ENCODE peak calls at places on chromosomes 6 and 20, in nine cellular contexts. One of them, this sample, is unnamed.

GRCh38 chr20:48745330-48745729 is 82.5 kb downstream of the PREX1 start:
- DNase-seq in mucosa of gallbladder: no peak
- DNase-seq in hippocampal formation: no peak
- DNase-seq in GM23338: no peak
- DNase-seq in NCI-H748 treated with DMSO at 0.1 percent for 48 hours: no peak
- DNase-seq in ureter: no peak
- DNase-seq in left colon: no peak
- DNase-seq in NCI-H1105 treated with DMSO at 0.1 percent for 48 hours: no peak
- DNase-seq in neural crest cell: no peak
- DNase-seq in this sample: no peak

GRCh38 chr6:8539446-8539845 is 104.1 kb upstream of the SLC35B3 start:
- DNase-seq in mucosa of gallbladder: no peak
- DNase-seq in hippocampal formation: no peak
- DNase-seq in GM23338: peak; percentile 34
- DNase-seq in NCI-H748 treated with DMSO at 0.1 percent for 48 hours: peak; percentile 84
- DNase-seq in ureter: no peak
- DNase-seq in left colon: no peak
- DNase-seq in NCI-H1105 treated with DMSO at 0.1 percent for 48 hours: peak; percentile 38
- DNase-seq in neural crest cell: no peak
- DNase-seq in this sample: no peak

GRCh38 chr20:3251806-3252205 is 12.8 kb upstream of the SLC4A11 start:
- DNase-seq in mucosa of gallbladder: no peak
- DNase-seq in hippocampal formation: peak; percentile 25
- DNase-seq in GM23338: no peak
- DNase-seq in NCI-H748 treated with DMSO at 0.1 percent for 48 hours: no peak
- DNase-seq in ureter: no peak
- DNase-seq in left colon: no peak
- DNase-seq in NCI-H1105 treated with DMSO at 0.1 percent for 48 hours: no peak
- DNase-seq in neural crest cell: no peak
- DNase-seq in this sample: no peak

GRCh38 chr20:37295001-37295400 is 5.5 kb downstream of the MANBAL start:
- DNase-seq in mucosa of gallbladder: no peak
- DNase-seq in hippocampal formation: no peak
- DNase-seq in GM23338: no peak
- DNase-seq in NCI-H748 treated with DMSO at 0.1 percent for 48 hours: no peak
- DNase-seq in ureter: no peak
- DNase-seq in left colon: no peak
- DNase-seq in NCI-H1105 treated with DMSO at 0.1 percent for 48 hours: no peak
- DNase-seq in neural crest cell: no peak
- DNase-seq in this sample: no peak

GRCh38 chr20:38748863-38749153 is 548 bp downstream of the ACTR5 start:
- DNase-seq in mucosa of gallbladder: peak; percentile 23
- DNase-seq in hippocampal formation: no peak
- DNase-seq in GM23338: no peak
- DNase-seq in NCI-H748 treated with DMSO at 0.1 percent for 48 hours: peak; percentile 32
- DNase-seq in ureter: peak; percentile 60
- DNase-seq in left colon: no peak
- DNase-seq in NCI-H1105 treated with DMSO at 0.1 percent for 48 hours: peak; percentile 60
- DNase-seq in neural crest cell: no peak
- DNase-seq in this sample: no peak

GRCh38 chr6:80282913-80283554 is 176.6 kb downstream of the BCKDHB start:
- DNase-seq in mucosa of gallbladder: no peak
- DNase-seq in hippocampal formation: no peak
- DNase-seq in GM23338: no peak
- DNase-seq in NCI-H748 treated with DMSO at 0.1 percent for 48 hours: no peak
- DNase-seq in ureter: no peak
- DNase-seq in left colon: no peak
- DNase-seq in NCI-H1105 treated with DMSO at 0.1 percent for 48 hours: no peak
- DNase-seq in neural crest cell: no peak
- DNase-seq in this sample: no peak

GRCh38 chr6:28896505-28897392 is 27.0 kb downstream of the TRIM27 start:
- DNase-seq in mucosa of gallbladder: peak; percentile 55
- DNase-seq in hippocampal formation: peak; percentile 38
- DNase-seq in GM23338: peak; percentile 78
- DNase-seq in NCI-H748 treated with DMSO at 0.1 percent for 48 hours: peak; percentile 92
- DNase-seq in ureter: peak; percentile 68
- DNase-seq in left colon: peak; percentile 62
- DNase-seq in NCI-H1105 treated with DMSO at 0.1 percent for 48 hours: peak; percentile 75
- DNase-seq in neural crest cell: peak; percentile 55
- DNase-seq in this sample: peak; percentile 67

GRCh38 chr6:33967966-33968724 is 164.3 kb upstream of the MLN start:
- DNase-seq in mucosa of gallbladder: no peak
- DNase-seq in hippocampal formation: no peak
- DNase-seq in GM23338: peak; percentile 82
- DNase-seq in NCI-H748 treated with DMSO at 0.1 percent for 48 hours: peak; percentile 14
- DNase-seq in ureter: no peak
- DNase-seq in left colon: peak; percentile 39
- DNase-seq in NCI-H1105 treated with DMSO at 0.1 percent for 48 hours: no peak
- DNase-seq in neural crest cell: no peak
- DNase-seq in this sample: peak; percentile 25

GRCh38 chr6:37130704-37131103 is 39.2 kb upstream of the PIM1 start:
- DNase-seq in mucosa of gallbladder: no peak
- DNase-seq in hippocampal formation: no peak
- DNase-seq in GM23338: no peak
- DNase-seq in NCI-H748 treated with DMSO at 0.1 percent for 48 hours: no peak
- DNase-seq in ureter: peak; percentile 74
- DNase-seq in left colon: no peak
- DNase-seq in NCI-H1105 treated with DMSO at 0.1 percent for 48 hours: no peak
- DNase-seq in neural crest cell: no peak
- DNase-seq in this sample: no peak

GRCh38 chr6:2940851-2941250 is 30.5 kb downstream of the SERPINB6 start:
- DNase-seq in mucosa of gallbladder: peak; percentile 1
- DNase-seq in hippocampal formation: no peak
- DNase-seq in GM23338: no peak
- DNase-seq in NCI-H748 treated with DMSO at 0.1 percent for 48 hours: no peak
- DNase-seq in ureter: no peak
- DNase-seq in left colon: no peak
- DNase-seq in NCI-H1105 treated with DMSO at 0.1 percent for 48 hours: no peak
- DNase-seq in neural crest cell: no peak
- DNase-seq in this sample: no peak

GRCh38 chr6:149368065-149368464 is 32.0 kb upstream of the SUMO4 start:
- DNase-seq in mucosa of gallbladder: no peak
- DNase-seq in hippocampal formation: no peak
- DNase-seq in GM23338: no peak
- DNase-seq in NCI-H748 treated with DMSO at 0.1 percent for 48 hours: no peak
- DNase-seq in ureter: no peak
- DNase-seq in left colon: no peak
- DNase-seq in NCI-H1105 treated with DMSO at 0.1 percent for 48 hours: no peak
- DNase-seq in neural crest cell: no peak
- DNase-seq in this sample: no peak

GRCh38 chr6:29602564-29603361 is 17.8 kb downstream of the OR2H2 start:
- DNase-seq in mucosa of gallbladder: no peak
- DNase-seq in hippocampal formation: no peak
- DNase-seq in GM23338: peak; percentile 90
- DNase-seq in NCI-H748 treated with DMSO at 0.1 percent for 48 hours: peak; percentile 35
- DNase-seq in ureter: no peak
- DNase-seq in left colon: no peak
- DNase-seq in NCI-H1105 treated with DMSO at 0.1 percent for 48 hours: peak; percentile 74
- DNase-seq in neural crest cell: peak; percentile 34
- DNase-seq in this sample: no peak

GRCh38 chr6:106486236-106486635 is 125.7 kb downstream of the CRYBG1 start:
- DNase-seq in mucosa of gallbladder: no peak
- DNase-seq in hippocampal formation: no peak
- DNase-seq in GM23338: no peak
- DNase-seq in NCI-H748 treated with DMSO at 0.1 percent for 48 hours: no peak
- DNase-seq in ureter: no peak
- DNase-seq in left colon: no peak
- DNase-seq in NCI-H1105 treated with DMSO at 0.1 percent for 48 hours: no peak
- DNase-seq in neural crest cell: no peak
- DNase-seq in this sample: no peak